ENCODE peak calls at places on chromosomes 5 and 9, in ten cellular contexts. T is mucosa of descending colon, M is AG09319, S is choroid plexus epithelial cell, R is breast epithelium, N is keratinocyte, E is neural progenitor cell, I is GM13977, C is fibroblast of pulmonary artery, U is Peyer's patch. Z is an unnamed sample.

GRCh38 chr5:138824516-138824915 is 50.6 kb downstream of the LRRTM2 start:
- DNase-seq in T (no peak), M (no peak), S (no peak), R (no peak), N (no peak), E (no peak), I (no peak), C (peak), U (no peak), Z (no peak)

GRCh38 chr5:102625446-102625845 is 126.6 kb upstream of the SLCO6A1 start:
- DNase-seq in T (no peak), M (no peak), S (no peak), R (no peak), N (no peak), E (no peak), I (no peak), C (no peak), U (no peak), Z (no peak)

GRCh38 chr5:103487253-103487652 is 75.3 kb downstream of the NUDT12 start:
- DNase-seq in T (no peak), M (no peak), S (peak), R (no peak), N (no peak), E (no peak), I (no peak), C (no peak), U (no peak), Z (no peak)

GRCh38 chr5:150175536-150175935 is 9.0 kb downstream of the CDX1 start:
- DNase-seq in T (no peak), M (no peak), S (peak), R (no peak), N (no peak), E (peak), I (peak), C (peak), U (peak), Z (peak)

GRCh38 chr9:89941875-89942274 is 337.1 kb downstream of the GADD45G start:
- DNase-seq in T (no peak), M (peak), S (peak), R (no peak), N (peak), E (no peak), I (no peak), C (peak), U (no peak), Z (peak)

GRCh38 chr9:34991833-34992375 is 2.4 kb downstream of the DNAJB5 start:
- DNase-seq in T (no peak), M (no peak), S (peak), R (no peak), N (no peak), E (peak), I (peak), C (no peak), U (no peak), Z (peak)

GRCh38 chr5:113084402-113085083 is 107.9 kb downstream of the DCP2 start:
- DNase-seq in T (no peak), M (no peak), S (no peak), R (no peak), N (no peak), E (no peak), I (no peak), C (no peak), U (no peak), Z (peak)

GRCh38 chr5:92841604-92842155 is 739.3 kb downstream of the NR2F1-AS1 start:
- DNase-seq in T (no peak), M (no peak), S (no peak), R (no peak), N (no peak), E (no peak), I (no peak), C (no peak), U (no peak), Z (no peak)

GRCh38 chr5:179410291-179411160 is 65.3 kb upstream of the ADAMTS2 start:
- DNase-seq in T (peak), M (no peak), S (no peak), R (no peak), N (no peak), E (no peak), I (peak), C (no peak), U (no peak), Z (no peak)

GRCh38 chr5:123813937-123814624 is 302.1 kb downstream of the CSNK1G3 start:
- DNase-seq in T (no peak), M (peak), S (peak), R (no peak), N (no peak), E (no peak), I (no peak), C (peak), U (no peak), Z (peak)

GRCh38 chr9:129023036-129023907 is 4.9 kb downstream of the SH3GLB2 start:
- DNase-seq in T (no peak), M (peak), S (peak), R (no peak), N (no peak), E (peak), I (no peak), C (peak), U (no peak), Z (peak)

GRCh38 chr9:128142061-128142460 is 7.2 kb upstream of the LCN2 start:
- DNase-seq in T (peak), M (no peak), S (no peak), R (no peak), N (no peak), E (no peak), I (no peak), C (no peak), U (peak), Z (no peak)

GRCh38 chr5:150999704-151000452 is 20.5 kb upstream of the GPX3 start:
- DNase-seq in T (no peak), M (no peak), S (peak), R (no peak), N (no peak), E (no peak), I (no peak), C (peak), U (no peak), Z (no peak)

GRCh38 chr9:16245756-16246440 is 624.6 kb downstream of the BNC2 start:
- DNase-seq in T (no peak), M (no peak), S (peak), R (no peak), N (no peak), E (no peak), I (no peak), C (peak), U (no peak), Z (no peak)

GRCh38 chr5:160105686-160106085 is 13.6 kb downstream of the PWWP2A start:
- DNase-seq in T (no peak), M (no peak), S (peak), R (no peak), N (no peak), E (no peak), I (peak), C (no peak), U (no peak), Z (no peak)

GRCh38 chr5:1134478-1134877 is 22.6 kb upstream of the SLC12A7 start:
- DNase-seq in T (no peak), M (no peak), S (no peak), R (no peak), N (no peak), E (no peak), I (peak), C (no peak), U (no peak), Z (no peak)

GRCh38 chr5:147763791-147764525 is 18.6 kb downstream of the JAKMIP2 start:
- DNase-seq in T (no peak), M (no peak), S (peak), R (no peak), N (no peak), E (no peak), I (no peak), C (peak), U (no peak), Z (no peak)

GRCh38 chr5:79030663-79031480 is 38.6 kb downstream of the DMGDH start:
- DNase-seq in T (no peak), M (no peak), S (no peak), R (no peak), N (no peak), E (no peak), I (no peak), C (no peak), U (no peak), Z (no peak)

GRCh38 chr5:11595045-11595444 is 309.2 kb downstream of the CTNND2 start:
- DNase-seq in T (no peak), M (no peak), S (no peak), R (no peak), N (no peak), E (no peak), I (no peak), C (no peak), U (no peak), Z (no peak)

GRCh38 chr5:151345808-151346478 is 1.4 kb downstream of the SLC36A2 start:
- DNase-seq in T (no peak), M (no peak), S (peak), R (no peak), N (no peak), E (no peak), I (no peak), C (no peak), U (no peak), Z (no peak)

GRCh38 chr5:154756203-154756870 is 1.2 kb downstream of the LARP1 start:
- DNase-seq in T (peak), M (no peak), S (peak), R (no peak), N (no peak), E (peak), I (no peak), C (no peak), U (peak), Z (peak)

GRCh38 chr9:76643399-76644117 is 120.7 kb upstream of the PCA3 start:
- DNase-seq in T (no peak), M (no peak), S (no peak), R (no peak), N (no peak), E (no peak), I (no peak), C (no peak), U (no peak), Z (no peak)

GRCh38 chr5:141384471-141385267 is 2.1 kb downstream of the PCDHGA7 start:
- DNase-seq in T (no peak), M (no peak), S (no peak), R (no peak), N (no peak), E (no peak), I (no peak), C (no peak), U (no peak), Z (no peak)

GRCh38 chr5:3634061-3634460 is 38.4 kb downstream of the IRX1 start:
- DNase-seq in T (no peak), M (no peak), S (no peak), R (no peak), N (no peak), E (no peak), I (no peak), C (no peak), U (no peak), Z (no peak)

GRCh38 chr5:68440666-68441065 is 225.1 kb downstream of the PIK3R1 start:
- DNase-seq in T (no peak), M (no peak), S (no peak), R (no peak), N (no peak), E (no peak), I (no peak), C (no peak), U (no peak), Z (no peak)

GRCh38 chr9:18424132-18424531 is 49.8 kb upstream of the ADAMTSL1 start:
- DNase-seq in T (no peak), M (no peak), S (peak), R (no peak), N (no peak), E (no peak), I (no peak), C (peak), U (no peak), Z (no peak)

DNA sequence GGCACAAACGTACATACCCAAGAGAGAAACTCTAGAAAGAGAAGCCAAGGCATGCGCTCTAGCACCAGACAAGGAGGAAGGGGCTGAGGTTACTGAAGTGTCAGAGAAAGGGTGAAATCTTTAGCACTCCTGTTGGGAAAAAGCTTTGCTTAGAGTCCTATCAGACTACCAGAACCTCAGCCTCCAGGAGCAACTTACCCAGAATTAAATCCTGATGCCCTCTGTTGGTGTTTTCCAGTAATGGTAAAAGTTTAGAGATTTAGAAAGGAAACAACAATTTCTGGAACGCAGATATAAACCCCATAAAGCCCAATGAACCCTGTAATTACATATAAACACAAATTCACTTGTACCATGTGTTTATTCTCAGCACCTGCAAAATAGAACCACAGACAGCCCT is 33.2 kb upstream of the ASTN2 start:
- DNase-seq in T (no peak), M (no peak), S (peak), R (no peak), N (no peak), E (peak), I (no peak), C (no peak), U (no peak), Z (no peak)
- TF ChIP-seq CTCF in T (no peak), M (no peak), S (no peak), R (no peak), N (no peak), E (peak), I (no peak), C (no peak), U (no peak), Z (no peak)

GRCh38 chr9:108463927-108464606 is 391.7 kb downstream of the ACTL7B start:
- DNase-seq in T (no peak), M (no peak), S (no peak), R (peak), N (no peak), E (no peak), I (no peak), C (peak), U (no peak), Z (no peak)

GRCh38 chr9:108469654-108470053 is 386.1 kb downstream of the ACTL7B start:
- DNase-seq in T (no peak), M (no peak), S (peak), R (no peak), N (no peak), E (no peak), I (no peak), C (peak), U (no peak), Z (no peak)

GRCh38 chr9:108468364-108468763 is 387.4 kb downstream of the ACTL7B start:
- DNase-seq in T (no peak), M (no peak), S (peak), R (no peak), N (no peak), E (peak), I (peak), C (peak), U (no peak), Z (peak)

GRCh38 chr9:108466238-108466637 is 389.5 kb downstream of the ACTL7B start:
- DNase-seq in T (no peak), M (no peak), S (no peak), R (no peak), N (no peak), E (no peak), I (no peak), C (no peak), U (no peak), Z (no peak)

DNA sequence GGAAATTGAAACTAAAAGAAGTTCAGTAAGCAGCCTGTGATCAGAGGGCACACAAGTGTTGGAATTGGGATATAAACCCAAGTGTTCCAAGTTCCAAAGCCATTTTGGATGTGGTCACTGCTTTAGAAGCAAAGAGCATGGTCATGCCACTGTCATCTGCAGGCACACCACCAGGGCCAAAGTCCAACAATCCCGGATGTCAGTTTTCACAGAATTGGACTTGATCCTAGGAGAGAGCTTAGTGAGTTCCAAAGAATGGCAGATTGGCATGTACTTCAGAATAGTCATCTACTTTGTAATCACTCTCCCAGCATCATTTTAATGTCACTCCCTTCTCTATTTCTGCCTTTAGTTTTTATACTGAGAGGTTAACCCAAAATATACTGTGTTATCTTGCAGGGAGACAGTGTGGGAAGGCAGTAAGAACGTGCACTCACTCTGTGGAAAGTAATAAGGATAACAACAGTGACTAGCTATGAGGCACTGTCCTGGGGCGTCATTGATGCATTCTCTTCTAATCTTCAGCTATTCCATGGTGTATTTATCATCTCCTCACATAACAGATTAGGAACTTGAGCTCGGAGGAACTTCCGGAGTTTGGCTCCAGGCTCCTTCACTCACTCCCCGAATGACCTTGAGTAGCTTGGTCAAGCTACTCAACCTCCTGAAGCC is 388.0 kb downstream of the ACTL7B start:
- DNase-seq in T (no peak), M (no peak), S (no peak), R (no peak), N (no peak), E (no peak), I (no peak), C (peak), U (no peak), Z (no peak)
- TF ChIP-seq CTCF in T (no peak), M (no peak), S (no peak), R (no peak), N (no peak), E (no peak), I (no peak), C (no peak), U (no peak), Z (no peak)

DNA sequence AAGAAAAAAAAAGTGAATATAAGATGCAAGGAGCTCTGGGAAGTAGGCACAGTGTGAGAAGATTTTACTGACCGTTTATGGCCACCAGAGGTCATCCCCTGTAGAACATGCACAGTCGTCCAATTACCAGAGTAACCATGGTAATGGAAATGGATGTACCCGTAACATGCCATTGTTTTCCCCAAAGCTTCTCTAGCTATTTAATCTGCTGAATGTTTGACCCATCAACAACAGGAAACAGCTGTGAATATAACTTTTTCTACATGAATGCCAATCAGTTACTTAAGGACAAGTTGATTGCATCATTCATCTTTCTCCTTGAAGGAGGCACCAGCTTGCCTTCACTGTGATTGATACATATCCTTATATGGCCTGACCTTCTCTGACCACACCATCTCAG is 1967.0 kb upstream of the CDH9 start:
- DNase-seq in T (no peak), M (no peak), S (peak), R (no peak), N (no peak), E (peak), I (no peak), C (no peak), U (no peak), Z (peak)
- TF ChIP-seq CTCF in T (no peak), M (no peak), S (no peak), R (no peak), N (no peak), E (peak), I (no peak), C (no peak), U (no peak), Z (peak)

GRCh38 chr5:116876240-116876840 is 301.7 kb upstream of the SEMA6A start:
- DNase-seq in T (no peak), M (no peak), S (peak), R (no peak), N (no peak), E (no peak), I (no peak), C (no peak), U (no peak), Z (no peak)
- TF ChIP-seq CTCF in T (no peak), M (no peak), S (no peak), R (no peak), N (no peak), E (no peak), I (no peak), C (no peak), U (no peak), Z (no peak)

GRCh38 chr5:13572188-13572587 is 372.3 kb downstream of the DNAH5 start:
- DNase-seq in T (no peak), M (no peak), S (no peak), R (no peak), N (no peak), E (no peak), I (no peak), C (no peak), U (no peak), Z (no peak)
- TF ChIP-seq CTCF in T (no peak), M (no peak), S (no peak), R (no peak), N (no peak), E (no peak), I (no peak), C (no peak), U (no peak), Z (no peak)

GRCh38 chr9:121698627-121699270 is 47.3 kb downstream of the DAB2IP start:
- DNase-seq in T (peak), M (no peak), S (peak), R (no peak), N (no peak), E (peak), I (peak), C (peak), U (no peak), Z (peak)

GRCh38 chr9:121700831-121701419 is 49.5 kb downstream of the DAB2IP start:
- DNase-seq in T (peak), M (no peak), S (no peak), R (no peak), N (no peak), E (no peak), I (no peak), C (no peak), U (no peak), Z (no peak)

GRCh38 chr9:121701736-121702261 is 50.4 kb downstream of the DAB2IP start:
- DNase-seq in T (peak), M (no peak), S (no peak), R (no peak), N (no peak), E (no peak), I (no peak), C (no peak), U (no peak), Z (no peak)

GRCh38 chr9:121699271-121700164 is 48.1 kb downstream of the DAB2IP start:
- DNase-seq in T (peak), M (no peak), S (peak), R (peak), N (no peak), E (peak), I (peak), C (peak), U (peak), Z (peak)

DNA sequence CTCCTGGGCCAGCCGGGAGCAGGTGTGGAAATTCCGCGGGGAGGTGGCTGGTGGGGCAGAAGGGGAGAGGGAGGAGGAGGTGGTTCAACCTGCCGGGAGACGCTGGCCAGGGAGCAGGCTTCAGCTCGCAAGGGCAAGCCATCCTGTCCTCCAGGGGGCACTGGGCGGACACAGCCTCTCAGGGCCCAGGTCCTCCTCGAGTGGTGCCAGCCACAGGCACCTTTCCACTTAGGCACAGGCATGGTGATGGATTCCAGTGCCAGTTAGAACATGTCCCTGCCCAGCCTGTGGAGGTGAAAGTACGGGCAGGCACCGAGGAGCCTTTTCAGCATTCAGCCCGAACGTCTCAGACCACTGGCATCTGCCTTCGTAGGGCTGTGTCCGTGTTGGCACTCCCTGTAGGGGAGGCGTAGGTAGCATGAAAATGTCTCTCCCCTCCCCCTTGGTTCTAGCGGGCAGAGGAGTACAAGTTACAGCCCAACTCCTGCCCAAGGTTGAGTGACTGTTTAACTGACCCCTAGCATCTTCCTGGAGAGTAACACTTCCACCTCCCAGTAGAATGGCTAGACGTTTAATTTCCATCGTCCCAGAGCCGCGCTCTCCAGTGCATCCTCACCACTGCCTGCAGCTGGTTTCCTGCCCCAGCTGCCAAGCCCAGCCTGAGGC is 48.9 kb downstream of the DAB2IP start:
- DNase-seq in T (peak), M (no peak), S (peak), R (peak), N (peak), E (peak), I (no peak), C (peak), U (peak), Z (peak)
- TF ChIP-seq CTCF in T (peak), M (peak), S (peak), R (peak), N (peak), E (peak), I (peak), C (peak), U (no peak), Z (peak)

GRCh38 chr5:74272019-74272775 is 368.3 kb downstream of the ENC1 start:
- DNase-seq in T (no peak), M (no peak), S (peak), R (no peak), N (no peak), E (no peak), I (no peak), C (no peak), U (no peak), Z (no peak)
- TF ChIP-seq CTCF in T (no peak), M (no peak), S (no peak), R (no peak), N (no peak), E (no peak), I (no peak), C (no peak), U (no peak), Z (no peak)